ENCODE peak calls at places on chromosomes 5 and 9, in four cellular contexts. K, S, L and W are unnamed samples.

GRCh38 chr5:16809816-16810502 is 126.1 kb downstream of the MYO10 start:
- DNase-seq in L (peak), S (peak), K (peak), W (peak)

GRCh38 chr5:39231705-39232525 is 12.6 kb upstream of the FYB1 start:
- DNase-seq in S (peak), K (no peak), L (no peak), W (no peak)

GRCh38 chr5:116557669-116558271 is 16.9 kb downstream of the SEMA6A start:
- DNase-seq in K (no peak), L (no peak), S (peak), W (no peak)

GRCh38 chr5:131466171-131466766 is 168.8 kb downstream of the RAPGEF6 start:
- DNase-seq in K (no peak), S (no peak), L (no peak), W (no peak)

GRCh38 chr5:97750576-97750975 is 567.5 kb upstream of the RIOK2 start:
- DNase-seq in L (no peak), S (no peak), K (no peak), W (no peak)

GRCh38 chr9:126471084-126471611 is 142.6 kb upstream of the LMX1B start:
- DNase-seq in K (peak), L (peak), S (no peak), W (peak)

GRCh38 chr9:128007566-128008138 is 26.9 kb upstream of the EEIG1 start:
- DNase-seq in K (peak), L (peak), S (peak), W (no peak)

GRCh38 chr9:137262909-137263285 is 7.8 kb downstream of the NELFB start:
- DNase-seq in L (no peak), K (no peak), S (no peak), W (no peak)

GRCh38 chr5:128674837-128675446 is 136.9 kb upstream of the FBN2 start:
- DNase-seq in K (peak), S (peak), L (peak), W (no peak)

GRCh38 chr5:176589039-176589769 is 20.8 kb downstream of the GPRIN1 start:
- DNase-seq in K (no peak), S (no peak), L (no peak), W (no peak)

GRCh38 chr9:135015986-135016640 is 71.4 kb upstream of the OLFM1 start:
- DNase-seq in S (no peak), L (no peak), K (no peak), W (no peak)

GRCh38 chr5:72508241-72509170 is 1.3 kb upstream of the ZNF366 start:
- DNase-seq in K (no peak), L (no peak), S (no peak), W (no peak)

GRCh38 chr5:134103998-134104612 is 10.4 kb upstream of the TCF7 start:
- DNase-seq in S (no peak), K (no peak), L (no peak), W (no peak)

GRCh38 chr5:98349251-98349989 is 424.0 kb upstream of the RGMB start:
- DNase-seq in K (no peak), L (no peak), S (peak), W (no peak)

GRCh38 chr9:108396193-108396592 is 459.6 kb downstream of the ACTL7B start:
- DNase-seq in K (no peak), S (no peak), L (no peak), W (no peak)

GRCh38 chr9:84271004-84271886 is 69.3 kb downstream of the SLC28A3 start:
- DNase-seq in S (no peak), L (peak), K (peak), W (no peak)

GRCh38 chr5:179118756-179119414 is 58.7 kb downstream of the ZNF354C start:
- DNase-seq in K (no peak), S (no peak), L (no peak), W (no peak)

GRCh38 chr9:82606071-82606470 is 456.9 kb downstream of the RASEF start:
- DNase-seq in L (no peak), S (no peak), K (no peak), W (no peak)

GRCh38 chr5:135332519-135333150 is 66.4 kb downstream of the MACROH2A1 start:
- DNase-seq in K (no peak), S (peak), L (no peak), W (no peak)

GRCh38 chr9:89160797-89161196 is 17.8 kb downstream of the SHC3 start:
- DNase-seq in S (no peak), K (no peak), L (no peak), W (no peak)

GRCh38 chr9:93132287-93132927 is 1.6 kb downstream of the NINJ1 start:
- DNase-seq in K (peak), L (peak), S (no peak), W (peak)

GRCh38 chr9:93132946-93133640 is 958 bp downstream of the NINJ1 start:
- DNase-seq in L (peak), S (peak), K (no peak), W (no peak)

GRCh38 chr9:93133641-93134017 is 422 bp downstream of the NINJ1 start:
- DNase-seq in K (peak), L (peak), S (peak), W (peak)

GRCh38 chr9:93134740-93135444 is 841 bp upstream of the NINJ1 start:
- DNase-seq in L (no peak), S (no peak), K (no peak), W (no peak)

DNA sequence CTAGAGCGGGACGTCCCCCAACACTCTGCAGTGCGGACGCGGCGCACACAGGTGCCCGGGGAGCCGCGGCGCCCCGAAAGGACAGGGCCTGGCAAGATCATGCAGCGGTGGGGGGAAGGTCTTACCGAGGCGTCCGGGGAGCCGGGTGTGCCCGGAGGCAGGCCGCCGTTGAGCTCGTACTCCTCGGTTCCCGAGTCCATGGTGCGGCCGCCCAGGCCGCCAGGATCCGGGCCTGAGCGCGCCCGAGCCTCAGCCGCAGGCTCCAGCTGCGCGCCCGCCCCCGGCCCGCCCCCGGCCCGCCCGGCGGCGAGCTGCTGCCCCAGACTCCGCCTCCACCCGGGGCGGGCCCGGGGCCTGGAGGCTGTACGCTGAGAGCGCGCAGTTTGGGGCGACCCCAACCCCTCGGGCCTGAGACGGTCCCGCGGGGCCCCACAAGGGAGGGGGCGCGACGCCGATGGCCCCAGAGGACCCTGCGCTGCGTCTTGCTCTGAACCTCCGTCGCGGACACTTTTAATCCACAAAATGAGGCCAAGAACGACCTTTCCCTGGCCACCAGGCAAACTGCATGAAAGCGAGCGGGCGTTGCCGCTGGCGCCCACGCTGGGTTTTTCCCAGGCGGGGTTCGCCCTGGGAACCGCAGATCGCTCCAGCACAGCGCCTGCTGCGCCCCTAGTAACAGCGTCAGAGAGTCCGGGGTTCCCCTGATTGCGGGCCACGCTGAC is at the start of gene NINJ1:
- DNase-seq in S (peak), K (peak), L (peak), W (no peak)
- TF ChIP-seq POLR2AphosphoS5 in S (peak), K (peak), L (peak), W (peak)

GRCh38 chr5:74127377-74128338 is 501.7 kb downstream of the ARHGEF28 start:
- DNase-seq in K (no peak), S (peak), L (no peak), W (no peak)
- TF ChIP-seq CTCF in K (no peak), S (peak), L (peak), W (peak)

DNA sequence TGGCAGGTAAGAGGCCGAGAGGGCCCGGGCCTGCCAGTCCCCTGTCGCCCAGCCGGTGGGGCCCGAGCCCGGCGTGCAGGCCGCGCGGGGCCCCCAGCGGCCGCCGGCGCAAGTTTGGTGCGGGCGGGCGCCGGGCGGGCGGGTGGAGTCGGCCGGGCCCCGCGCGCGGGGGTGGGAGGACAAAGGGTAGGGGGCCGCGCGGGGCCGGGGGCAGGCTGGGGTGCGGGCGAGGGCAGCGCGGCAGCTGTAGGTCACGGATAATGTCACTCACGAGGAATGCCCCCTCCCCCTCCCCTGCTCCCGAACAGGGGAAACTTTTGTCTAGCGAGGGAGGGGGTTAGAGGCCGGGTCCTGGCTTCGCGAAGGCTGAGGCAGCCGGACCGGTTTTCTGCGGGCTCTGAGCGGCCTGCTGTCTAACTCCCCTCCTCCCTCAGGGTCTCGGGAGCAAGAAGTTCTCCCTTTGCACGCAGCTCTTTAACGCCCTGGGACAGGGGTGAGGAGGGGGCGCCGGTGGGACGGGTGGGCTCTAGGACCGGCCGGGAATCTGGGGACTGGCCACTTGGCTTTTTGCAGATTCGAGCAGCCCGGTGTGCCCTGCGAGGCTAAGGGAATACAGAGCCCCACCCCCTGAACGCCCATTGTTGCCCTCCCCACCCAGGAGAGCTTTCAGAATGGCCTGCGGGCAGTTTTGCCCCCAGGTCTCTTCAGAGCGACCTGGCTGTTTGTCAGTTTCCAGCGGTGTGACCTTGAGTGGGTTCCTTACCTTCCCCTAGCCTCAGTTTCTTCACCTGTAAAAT is 21.3 kb upstream of the NDST1 start:
- DNase-seq in L (peak), K (peak), S (peak), W (peak)
- TF ChIP-seq POLR2AphosphoS5 in L (peak), K (no peak), S (no peak), W (peak)

GRCh38 chr9:24616858-24617257 is 71.2 kb upstream of the IZUMO3 start:
- DNase-seq in S (no peak), K (no peak), L (no peak), W (no peak)

GRCh38 chr9:24614070-24614469 is 68.4 kb upstream of the IZUMO3 start:
- DNase-seq in K (no peak), L (no peak), S (no peak), W (no peak)
- TF ChIP-seq CTCF in K (no peak), L (no peak), S (no peak), W (no peak)

GRCh38 chr9:132798817-132799790 is 79.0 kb downstream of the AK8 start:
- DNase-seq in S (peak), K (peak), L (peak), W (no peak)
- TF ChIP-seq POLR2AphosphoS5 in S (no peak), K (peak), L (no peak), W (no peak)

GRCh38 chr9:125200216-125201047 is at the start of gene RABEPK:
- DNase-seq in L (peak), K (peak), S (peak), W (peak)
- TF ChIP-seq CTCF in L (peak), K (no peak), S (peak), W (no peak)

DNA sequence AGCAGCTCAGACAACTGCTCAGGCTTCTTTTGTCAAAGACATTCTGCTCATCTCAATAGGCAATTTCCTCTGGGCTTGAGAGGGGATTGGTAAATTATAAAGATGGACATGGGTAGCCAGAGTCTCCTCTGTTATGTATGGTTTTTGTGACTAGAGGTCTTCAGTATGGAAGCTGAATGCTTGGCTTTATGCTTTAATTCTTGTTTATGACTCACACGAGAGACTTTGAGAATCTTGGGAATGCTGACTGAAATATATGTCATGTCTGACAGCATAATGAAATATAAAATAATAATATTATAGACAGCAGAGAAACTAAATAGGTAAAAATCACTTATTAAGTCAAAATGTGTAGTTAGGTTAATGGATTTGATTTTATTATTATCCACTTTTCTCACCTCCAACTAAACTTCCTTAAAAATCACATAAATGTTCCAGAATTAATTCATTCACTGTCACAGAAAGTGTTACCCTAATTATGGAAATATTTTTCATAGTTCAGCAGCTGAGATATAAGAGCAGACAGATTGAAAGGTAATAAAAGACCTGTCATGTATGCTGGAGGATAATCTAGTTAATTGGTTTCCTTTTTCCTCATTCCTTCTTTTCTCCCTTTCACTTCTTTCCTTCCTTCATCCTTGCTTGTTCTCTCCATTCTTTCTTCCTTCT is 1866.0 kb upstream of the NUDT12 start:
- DNase-seq in S (no peak), L (no peak), K (no peak), W (no peak)
- TF ChIP-seq POLR2AphosphoS5 in S (no peak), L (no peak), K (no peak), W (no peak)

GRCh38 chr5:139190125-139190524 is 8.0 kb downstream of the SIL1 start:
- DNase-seq in S (no peak), K (no peak), L (no peak), W (no peak)

GRCh38 chr5:139197710-139198669 is at the start of gene SIL1:
- DNase-seq in S (peak), L (peak), K (peak), W (peak)

GRCh38 chr5:139194486-139194885 is 3.7 kb downstream of the SIL1 start:
- DNase-seq in K (no peak), S (no peak), L (no peak), W (no peak)

GRCh38 chr5:139188558-139189270 is 9.5 kb downstream of the SIL1 start:
- DNase-seq in K (no peak), S (peak), L (no peak), W (no peak)

DNA sequence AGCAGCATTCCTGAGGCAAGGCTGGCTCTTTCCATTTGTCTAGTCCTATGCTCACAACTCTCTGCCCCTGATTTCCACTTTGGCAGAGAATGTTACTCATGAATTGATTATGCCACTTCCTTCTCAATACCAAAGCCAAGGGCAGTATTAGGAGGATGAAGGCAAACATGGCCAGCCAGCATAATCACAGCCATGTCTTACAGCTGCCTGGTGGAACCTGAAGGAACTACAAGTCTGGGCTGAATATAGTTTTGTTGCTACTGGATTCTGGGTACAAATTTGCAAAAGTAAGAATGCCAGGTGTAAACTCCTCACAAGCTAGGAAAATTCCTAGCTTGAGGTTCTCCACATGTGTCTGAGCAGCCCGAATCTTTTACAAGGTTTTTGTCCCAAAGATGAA is 4.2 kb downstream of the SIL1 start:
- DNase-seq in L (no peak), S (peak), K (no peak), W (no peak)
- TF ChIP-seq CTCF in L (peak), S (no peak), K (no peak), W (no peak)